ENCODE peak calls at places on chromosome 14, in four cellular contexts. One of them, this sample, is unnamed.

GRCh38 chr14:88327497-88327896 is 4.4 kb upstream of the KCNK10 start:
- DNase-seq in NCI-H82: peak; percentile 66
- DNase-seq in left ventricle myocardium inferior: no peak
- DNase-seq in GM13977: no peak
- DNase-seq in this sample: no peak

GRCh38 chr14:24542346-24542936 is 33.6 kb downstream of the CTSG start:
- DNase-seq in NCI-H82: peak; percentile 12
- DNase-seq in left ventricle myocardium inferior: no peak
- DNase-seq in GM13977: no peak
- DNase-seq in this sample: no peak

GRCh38 chr14:73438993-73439392 is 19.4 kb downstream of the NUMB start:
- DNase-seq in NCI-H82: no peak
- DNase-seq in left ventricle myocardium inferior: no peak
- DNase-seq in GM13977: no peak
- DNase-seq in this sample: no peak

GRCh38 chr14:24944800-24945199 is 105.1 kb downstream of the STXBP6 start:
- DNase-seq in NCI-H82: peak; percentile 6
- DNase-seq in left ventricle myocardium inferior: no peak
- DNase-seq in GM13977: no peak
- DNase-seq in this sample: no peak

GRCh38 chr14:71659165-71659564 is 273.1 kb upstream of the RGS6 start:
- DNase-seq in NCI-H82: no peak
- DNase-seq in left ventricle myocardium inferior: no peak
- DNase-seq in GM13977: no peak
- DNase-seq in this sample: no peak

GRCh38 chr14:74483321-74483720 is 9.8 kb downstream of the NPC2 start:
- DNase-seq in NCI-H82: no peak
- DNase-seq in left ventricle myocardium inferior: no peak
- DNase-seq in GM13977: no peak
- DNase-seq in this sample: no peak

GRCh38 chr14:75452900-75453816 is 25.3 kb downstream of the JDP2 start:
- DNase-seq in NCI-H82: no peak
- DNase-seq in left ventricle myocardium inferior: peak; percentile 64
- DNase-seq in GM13977: no peak
- DNase-seq in this sample: peak; percentile 74

GRCh38 chr14:98069712-98070133 is 1202.3 kb downstream of the BCL11B start:
- DNase-seq in NCI-H82: no peak
- DNase-seq in left ventricle myocardium inferior: no peak
- DNase-seq in GM13977: no peak
- DNase-seq in this sample: no peak

GRCh38 chr14:24366664-24367505 is 1.1 kb upstream of the NFATC4 start:
- DNase-seq in NCI-H82: peak; percentile 96
- DNase-seq in left ventricle myocardium inferior: peak; percentile 90
- DNase-seq in GM13977: peak; percentile 87
- DNase-seq in this sample: peak; percentile 89

GRCh38 chr14:94081386-94081820 is 293 bp downstream of the IFI27L1 start:
- DNase-seq in NCI-H82: no peak
- DNase-seq in left ventricle myocardium inferior: no peak
- DNase-seq in GM13977: peak; percentile 43
- DNase-seq in this sample: no peak

GRCh38 chr14:95039993-95040348 is 117.4 kb downstream of the DICER1 start:
- DNase-seq in NCI-H82: no peak
- DNase-seq in left ventricle myocardium inferior: no peak
- DNase-seq in GM13977: no peak
- DNase-seq in this sample: no peak

GRCh38 chr14:68793734-68794129 is 865 bp upstream of the ZFP36L1 start:
- DNase-seq in NCI-H82: no peak
- DNase-seq in left ventricle myocardium inferior: no peak
- DNase-seq in GM13977: no peak
- DNase-seq in this sample: no peak

GRCh38 chr14:36268957-36269734 is 51.3 kb downstream of the MBIP start:
- DNase-seq in NCI-H82: no peak
- DNase-seq in left ventricle myocardium inferior: no peak
- DNase-seq in GM13977: no peak
- DNase-seq in this sample: no peak

GRCh38 chr14:89576960-89577359 is 159.9 kb upstream of the FOXN3 start:
- DNase-seq in NCI-H82: no peak
- DNase-seq in left ventricle myocardium inferior: no peak
- DNase-seq in GM13977: no peak
- DNase-seq in this sample: peak; percentile 8

GRCh38 chr14:54919330-54919729 is 16.7 kb upstream of the GCH1 start:
- DNase-seq in NCI-H82: no peak
- DNase-seq in left ventricle myocardium inferior: no peak
- DNase-seq in GM13977: no peak
- DNase-seq in this sample: no peak

This sample was measured in nephron progenitor cell.